ENCODE peak calls at places on chromosomes 3 and 15, in four cellular contexts. A is Right ventricle myocardium superior, Y is GM19239, O is cardiac septum. T is an unnamed sample.

GRCh38 chr15:67311751-67312150 is 57.2 kb downstream of the IQCH start:
- DNase-seq in Y (no peak), O (no peak), A (no peak), T (no peak)

GRCh38 chr3:143720381-143720780 is 127.9 kb downstream of the SLC9A9 start:
- DNase-seq in O (no peak), A (no peak), Y (no peak), T (no peak)

GRCh38 chr3:4665197-4665596 is 172.0 kb downstream of the ITPR1 start:
- DNase-seq in Y (no peak), A (no peak), O (no peak), T (no peak)

GRCh38 chr3:42066516-42067181 is 24.5 kb upstream of the TRAK1 start:
- DNase-seq in Y (no peak), O (no peak), A (no peak), T (no peak)

GRCh38 chr15:48645558-48646330 is at the start of gene FBN1:
- DNase-seq in Y (peak; percentile 67), A (peak; percentile 80), O (peak; percentile 82), T (peak; percentile 44)

GRCh38 chr15:22902578-22902977 is 64.1 kb downstream of the NIPA2 start:
- DNase-seq in Y (no peak), A (peak; percentile 21), O (no peak), T (no peak)

GRCh38 chr15:74730619-74731316 is 5.4 kb upstream of the CYP1A1 start:
- DNase-seq in Y (no peak), O (no peak), A (no peak), T (no peak)

GRCh38 chr3:8739757-8740508 is 6.3 kb downstream of the CAV3 start:
- DNase-seq in Y (no peak), O (peak; percentile 29), A (no peak), T (no peak)

GRCh38 chr15:25175033-25175788 is 220.4 kb downstream of the SNRPN start:
- DNase-seq in O (peak; percentile 62), Y (no peak), A (peak; percentile 24), T (no peak)

GRCh38 chr3:8837172-8837571 is 67.8 kb upstream of the OXTR start:
- DNase-seq in Y (no peak), A (no peak), O (no peak), T (no peak)

GRCh38 chr3:160400631-160401150 is 1.2 kb downstream of the SMC4 start:
- DNase-seq in O (peak; percentile 77), A (peak; percentile 56), Y (peak; percentile 4), T (no peak)

GRCh38 chr3:39180183-39180545 is 12.2 kb downstream of the XIRP1 start:
- DNase-seq in Y (no peak), O (no peak), A (no peak), T (no peak)

GRCh38 chr3:52498134-52499054 is 3.3 kb downstream of the STAB1 start:
- DNase-seq in O (peak; percentile 88), Y (no peak), A (peak; percentile 80), T (no peak)

GRCh38 chr15:89936051-89936792 is 23.5 kb upstream of the ARPIN start:
- DNase-seq in O (no peak), Y (no peak), A (no peak), T (no peak)

GRCh38 chr3:73558399-73559075 is 66.2 kb downstream of the PDZRN3 start:
- DNase-seq in A (no peak), O (no peak), Y (no peak), T (no peak)

GRCh38 chr3:174955513-174956001 is 96.4 kb downstream of the NAALADL2 start:
- DNase-seq in O (no peak), A (no peak), Y (no peak), T (no peak)

GRCh38 chr15:47119349-47119748 is 598.0 kb upstream of the SEMA6D start:
- DNase-seq in A (no peak), Y (no peak), O (no peak), T (no peak)

GRCh38 chr15:68644088-68644904 is 65.5 kb downstream of the CORO2B start:
- DNase-seq in Y (no peak), A (no peak), O (peak; percentile 15), T (no peak)

GRCh38 chr3:126320517-126321293 is 36.5 kb downstream of the KLF15 start:
- DNase-seq in A (no peak), Y (no peak), O (no peak), T (no peak)

GRCh38 chr3:110344897-110345767 is 726.5 kb upstream of the NECTIN3 start:
- DNase-seq in O (no peak), Y (no peak), A (no peak), T (no peak)

GRCh38 chr15:58352026-58352929 is 79.5 kb upstream of the LIPC start:
- DNase-seq in A (no peak), O (no peak), Y (no peak), T (no peak)

GRCh38 chr3:126659915-126660886 is 5.3 kb upstream of the TXNRD3 start:
- DNase-seq in A (no peak), O (no peak), Y (no peak), T (no peak)

GRCh38 chr3:113405180-113405579 is 36.1 kb downstream of the CFAP44 start:
- DNase-seq in A (no peak), O (no peak), Y (no peak), T (no peak)

GRCh38 chr3:157354722-157355121 is 81.9 kb upstream of the PTX3 start:
- DNase-seq in O (no peak), A (no peak), Y (no peak), T (no peak)

GRCh38 chr3:130731817-130732216 is 14.8 kb downstream of the PIK3R4 start:
- DNase-seq in O (no peak), Y (no peak), A (no peak), T (no peak)

GRCh38 chr3:115562636-115563267 is 60.6 kb upstream of the GAP43 start:
- DNase-seq in A (no peak), O (no peak), Y (no peak), T (no peak)

GRCh38 chr3:69329897-69330296 is 56.0 kb downstream of the FRMD4B start:
- DNase-seq in Y (no peak), A (no peak), O (no peak), T (no peak)

GRCh38 chr15:33242669-33243191 is 48.2 kb upstream of the FMN1 start:
- DNase-seq in Y (no peak), A (no peak), O (no peak), T (no peak)